ENCODE peak calls at places on chromosomes 6 and 20, in nine cellular contexts. V is stimulated activated CD4-positive, alpha-beta T cell treated with anti-CD3 and anti-CD28 coated beads, Interleukin-15, amount 100 ng/mL, for 24 hours; W is GM06990; I is lower lobe of right lung; U is Calu3; L is stromal cell of bone marrow; M is activated CD4-positive, CD25-positive, alpha-beta regulatory T cell treated with anti-CD3 and anti-CD28 coated beads, Interleukin-2, amount 50 U/mL, for 72 hours; A is T1000; E is ascending aorta. O is an unnamed sample.

GRCh38 chr6:31874836-31875572 is 3.8 kb downstream of the SLC44A4 start:
- DNase-seq in V (no peak), W (no peak), I (no peak), U (no peak), L (no peak), M (no peak), A (no peak), E (no peak), O (no peak)

GRCh38 chr6:12150812-12151432 is 138.8 kb downstream of the HIVEP1 start:
- DNase-seq in V (peak), W (no peak), I (no peak), U (peak), L (no peak), M (no peak), A (no peak), E (no peak), O (no peak)

GRCh38 chr6:39289490-39289889 is 24.7 kb downstream of the KCNK17 start:
- DNase-seq in V (no peak), W (no peak), I (no peak), U (no peak), L (no peak), M (no peak), A (no peak), E (no peak), O (no peak)

GRCh38 chr6:4607793-4608192 is 168.4 kb upstream of the CDYL start:
- DNase-seq in V (no peak), W (no peak), I (no peak), U (no peak), L (no peak), M (no peak), A (no peak), E (no peak), O (no peak)

GRCh38 chr20:49676581-49677291 is 36.9 kb downstream of the B4GALT5 start:
- DNase-seq in V (peak), W (peak), I (no peak), U (no peak), L (no peak), M (peak), A (no peak), E (no peak), O (no peak)

GRCh38 chr6:40410792-40411191 is 176.4 kb downstream of the LRFN2 start:
- DNase-seq in V (no peak), W (no peak), I (no peak), U (no peak), L (no peak), M (no peak), A (no peak), E (no peak), O (no peak)

GRCh38 chr20:2750343-2751251 is 49.8 kb downstream of the CPXM1 start:
- DNase-seq in V (peak), W (no peak), I (peak), U (no peak), L (no peak), M (no peak), A (no peak), E (no peak), O (no peak)

GRCh38 chr6:4388675-4389074 is 253.3 kb upstream of the ECI2 start:
- DNase-seq in V (no peak), W (no peak), I (no peak), U (no peak), L (no peak), M (no peak), A (peak), E (no peak), O (no peak)

GRCh38 chr6:48986803-48987202 is 476.2 kb downstream of the MMUT start:
- DNase-seq in V (no peak), W (no peak), I (no peak), U (no peak), L (no peak), M (no peak), A (no peak), E (no peak), O (no peak)

GRCh38 chr6:168865-169455 is 123.3 kb upstream of the DUSP22 start:
- DNase-seq in V (no peak), W (no peak), I (no peak), U (no peak), L (no peak), M (no peak), A (no peak), E (no peak), O (peak)

GRCh38 chr6:36829919-36830544 is 9.2 kb downstream of the CPNE5 start:
- DNase-seq in V (no peak), W (no peak), I (peak), U (no peak), L (no peak), M (no peak), A (no peak), E (no peak), O (no peak)

GRCh38 chr6:91094341-91094740 is 507.5 kb upstream of the MAP3K7 start:
- DNase-seq in V (no peak), W (no peak), I (no peak), U (no peak), L (no peak), M (no peak), A (no peak), E (no peak), O (no peak)

GRCh38 chr6:129498950-129499870 is 210.8 kb downstream of the ARHGAP18 start:
- DNase-seq in V (no peak), W (no peak), I (no peak), U (peak), L (peak), M (no peak), A (no peak), E (no peak), O (peak)

O was measured in Panc1.